ENCODE peak calls at places on chromosomes 12 and 14, in ten cellular contexts. E is heart left ventricle, A is A549, Q is sigmoid colon, R is right lobe of liver, L is ovary, X is IMR-90, B is upper lobe of left lung, G is prostate gland, T is transverse colon. P is an unnamed sample.

GRCh38 chr12:50085615-50085928 is 430 bp downstream of the SMARCD1 start:
- DNase-seq in E (no peak), A (no peak), Q (no peak), R (no peak), L (no peak), X (no peak), B (no peak), G (no peak), T (no peak), P (no peak)

GRCh38 chr14:101499080-101499479 is 62.2 kb upstream of the DIO3 start:
- DNase-seq in E (no peak), A (no peak), Q (peak; percentile 48), R (peak; percentile 79), L (peak; percentile 36), X (no peak), B (peak; percentile 12), G (no peak), T (no peak), P (peak; percentile 45)

GRCh38 chr12:5489760-5490432 is 58.0 kb downstream of the NTF3 start:
- DNase-seq in E (no peak), A (no peak), Q (no peak), R (no peak), L (peak; percentile 49), X (no peak), B (no peak), G (no peak), T (no peak), P (no peak)

GRCh38 chr12:107200394-107200793 is 107.0 kb upstream of the CRY1 start:
- DNase-seq in E (no peak), A (peak; percentile 72), Q (no peak), R (no peak), L (no peak), X (peak; percentile 87), B (no peak), G (no peak), T (no peak), P (no peak)

GRCh38 chr14:63276492-63277342 is 42.0 kb downstream of the GPHB5 start:
- DNase-seq in E (no peak), A (peak; percentile 43), Q (no peak), R (no peak), L (no peak), X (peak; percentile 64), B (no peak), G (peak; percentile 7), T (no peak), P (no peak)

GRCh38 chr14:88422919-88423318 is 37.5 kb downstream of the SPATA7 start:
- DNase-seq in E (no peak), A (no peak), Q (no peak), R (no peak), L (no peak), X (peak; percentile 88), B (no peak), G (no peak), T (no peak), P (no peak)

GRCh38 chr14:22526744-22527143 is 62.3 kb downstream of the DAD1 start:
- DNase-seq in E (no peak), A (no peak), Q (no peak), R (no peak), L (no peak), X (no peak), B (no peak), G (no peak), T (no peak), P (no peak)

GRCh38 chr12:116384175-116384574 is 106.7 kb upstream of the MED13L start:
- DNase-seq in E (no peak), A (no peak), Q (no peak), R (no peak), L (no peak), X (no peak), B (no peak), G (no peak), T (no peak), P (no peak)

GRCh38 chr12:102484017-102484731 is 3.8 kb upstream of the IGF1 start:
- DNase-seq in E (peak; percentile 56), A (peak; percentile 61), Q (peak; percentile 76), R (no peak), L (peak; percentile 48), X (peak; percentile 41), B (peak; percentile 37), G (peak; percentile 14), T (peak; percentile 54), P (peak; percentile 38)

DNA sequence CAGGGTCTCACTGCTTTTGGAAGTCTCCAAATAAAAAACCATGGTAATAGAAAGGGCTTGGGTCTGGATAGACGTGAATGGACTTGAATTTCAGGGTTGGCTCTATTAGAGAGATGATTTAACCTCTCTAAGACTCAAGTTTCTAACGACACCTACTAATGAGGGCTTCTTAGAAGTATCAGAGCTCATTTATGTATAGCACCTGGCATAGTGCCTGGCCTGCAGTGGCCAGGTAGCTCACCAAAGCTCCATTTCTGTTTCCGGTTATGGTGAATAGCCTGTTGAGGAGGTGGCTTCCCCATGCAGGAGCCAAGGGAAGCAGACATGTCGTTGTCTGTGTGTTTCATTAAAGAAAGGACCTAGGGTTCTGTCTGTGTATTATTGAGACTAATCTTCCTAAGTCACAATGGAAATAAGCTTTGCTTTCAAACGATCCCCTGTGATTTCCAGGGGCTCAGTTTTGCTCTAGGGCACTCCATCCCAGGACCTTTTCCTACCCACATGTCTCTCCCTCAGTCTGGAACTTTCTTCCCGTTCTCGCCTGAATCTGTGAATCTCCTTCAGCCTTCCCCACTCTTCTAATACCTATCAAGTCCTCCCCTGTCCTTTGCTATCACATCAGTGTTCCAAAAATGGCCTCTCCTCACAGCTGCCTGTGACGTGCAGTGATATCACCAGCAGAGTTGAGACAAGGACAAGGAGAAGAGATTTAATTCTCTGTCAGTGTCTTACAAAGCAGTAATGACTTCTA is 108.8 kb downstream of the ETV6 start:
- DNase-seq in E (peak; percentile 52), A (no peak), Q (no peak), R (no peak), L (peak; percentile 31), X (no peak), B (no peak), G (no peak), T (no peak), P (no peak)
- H3K27ac ChIP-seq in E (peak overlapping the region; percentile 75), A (no peak overlapping the region), Q (peak overlapping the region; percentile 90), R (peak overlapping the region; percentile 32), L (peak overlapping the region; percentile 66), X (peak overlapping the region; percentile 92), B (peak overlapping the region; percentile 71), G (peak overlapping the region; percentile 65), T (peak overlapping the region; percentile 74), P (peak overlapping the region; percentile 69)

GRCh38 chr12:19892186-19892585 is 452.9 kb downstream of the AEBP2 start:
- DNase-seq in E (no peak), A (no peak), Q (no peak), R (no peak), L (no peak), X (peak; percentile 28), B (no peak), G (no peak), T (no peak), P (no peak)
- TF ChIP-seq POLR2A in E (no peak), A (no peak), Q (no peak), R (no peak), L (no peak), X (no peak), B (no peak), G (no peak), T (no peak), P (no peak)

GRCh38 chr12:120668091-120668796 is 18.7 kb upstream of the MLEC start:
- DNase-seq in E (no peak), A (no peak), Q (no peak), R (no peak), L (no peak), X (no peak), B (no peak), G (no peak), T (no peak), P (no peak)
- H3K27ac ChIP-seq in E (no peak overlapping the region), A (no peak overlapping the region), Q (no peak overlapping the region), R (no peak overlapping the region), L (no peak overlapping the region), X (no peak overlapping the region), B (no peak overlapping the region), G (no peak overlapping the region), T (no peak overlapping the region), P (no peak overlapping the region)

GRCh38 chr12:72276212-72276865 is 4.2 kb downstream of the TRHDE start:
- DNase-seq in E (no peak), A (no peak), Q (no peak), R (no peak), L (no peak), X (no peak), B (no peak), G (no peak), T (no peak), P (no peak)

GRCh38 chr12:72273851-72274284 is 1.7 kb downstream of the TRHDE start:
- DNase-seq in E (no peak), A (no peak), Q (no peak), R (peak; percentile 55), L (peak; percentile 30), X (no peak), B (no peak), G (no peak), T (no peak), P (no peak)

GRCh38 chr12:72275551-72275950 is 3.4 kb downstream of the TRHDE start:
- DNase-seq in E (no peak), A (no peak), Q (no peak), R (no peak), L (no peak), X (no peak), B (no peak), G (no peak), T (no peak), P (no peak)

GRCh38 chr12:72273499-72273837 is 1.3 kb downstream of the TRHDE start:
- DNase-seq in E (no peak), A (no peak), Q (no peak), R (no peak), L (peak; percentile 25), X (no peak), B (no peak), G (no peak), T (no peak), P (no peak)

GRCh38 chr12:72274926-72275325 is 2.8 kb downstream of the TRHDE start:
- DNase-seq in E (no peak), A (no peak), Q (no peak), R (no peak), L (peak; percentile 7), X (peak; percentile 79), B (no peak), G (no peak), T (no peak), P (no peak)
- TF ChIP-seq POLR2A in E (no peak), A (no peak), Q (no peak), R (no peak), L (peak; percentile 25), X (no peak), B (no peak), G (no peak), T (no peak), P (no peak)

P was measured in breast epithelium.